ENCODE peak calls at places on chromosomes 3 and 15, in four cellular contexts. X is heart right ventricle, J is BE2C, G is uterus. V is an unnamed sample.
A peak's percentile ranks its signal among the peaks of the same experiment; 100 is the strongest.

GRCh38 chr15:75672111-75672602 is 24.4 kb downstream of the SNX33 start:
- DNase-seq in J (no peak), X (no peak), G (no peak), V (no peak)

GRCh38 chr15:56675930-56676329 is 57.4 kb downstream of the ZNF280D start:
- DNase-seq in X (no peak), J (no peak), G (no peak), V (no peak)

GRCh38 chr15:55799287-55800212 is 56.6 kb upstream of the PRTG start:
- DNase-seq in G (no peak), J (peak; percentile 84), X (peak; percentile 17), V (peak; percentile 69)

GRCh38 chr15:52068004-52068403 is 44.6 kb downstream of the BCL2L10 start:
- DNase-seq in J (no peak), G (no peak), X (no peak), V (no peak)

GRCh38 chr3:44729384-44729910 is at the start of gene ZNF501:
- DNase-seq in G (peak; percentile 92), X (peak; percentile 96), J (peak; percentile 90), V (peak; percentile 85)

GRCh38 chr3:129758921-129759320 is 134.6 kb downstream of the TMCC1 start:
- DNase-seq in X (no peak), J (no peak), G (no peak), V (no peak)

GRCh38 chr3:126548556-126549466 is 9.9 kb downstream of the C3orf22 start:
- DNase-seq in J (peak; percentile 2), X (no peak), G (peak; percentile 5), V (no peak)

GRCh38 chr15:70923311-70924080 is 30.9 kb downstream of the LRRC49 start:
- DNase-seq in G (no peak), X (no peak), J (no peak), V (no peak)

GRCh38 chr3:100440895-100441294 is 39.6 kb downstream of the LNP1 start:
- DNase-seq in J (peak; percentile 9), X (no peak), G (no peak), V (no peak)

GRCh38 chr3:192794216-192794615 is 66.9 kb upstream of the FGF12 start:
- DNase-seq in J (no peak), G (no peak), X (no peak), V (no peak)

GRCh38 chr15:42085721-42086120 is 8.6 kb downstream of the PLA2G4D start:
- DNase-seq in G (no peak), X (no peak), J (no peak), V (no peak)

GRCh38 chr3:13332158-13332557 is 88.0 kb downstream of the NUP210 start:
- DNase-seq in G (no peak), X (no peak), J (no peak), V (no peak)

GRCh38 chr3:106068795-106069194 is 200.0 kb upstream of the CBLB start:
- DNase-seq in X (no peak), G (no peak), J (no peak), V (no peak)

GRCh38 chr15:62758126-62758951 is 284.2 kb upstream of the TPM1 start:
- DNase-seq in X (peak; percentile 34), G (no peak), J (no peak), V (peak; percentile 35)

GRCh38 chr3:138187296-138188012 is at the start of gene ARMC8:
- DNase-seq in G (peak; percentile 49), X (no peak), J (peak; percentile 60), V (peak; percentile 61)

GRCh38 chr15:83565553-83566159 is 88.3 kb upstream of the ADAMTSL3 start:
- DNase-seq in J (no peak), X (no peak), G (no peak), V (peak; percentile 43)

GRCh38 chr15:54681578-54681977 is 515.2 kb downstream of the RSL24D1 start:
- DNase-seq in J (no peak), G (no peak), X (no peak), V (no peak)

GRCh38 chr15:100207053-100207452 is 134.7 kb downstream of the ADAMTS17 start:
- DNase-seq in G (no peak), J (no peak), X (no peak), V (no peak)

GRCh38 chr3:32460031-32460749 is 42.5 kb downstream of the CMTM6 start:
- DNase-seq in G (no peak), X (no peak), J (no peak), V (no peak)

GRCh38 chr3:65233561-65233960 is 545.8 kb upstream of the ADAMTS9 start:
- DNase-seq in G (no peak), J (no peak), X (no peak), V (no peak)

GRCh38 chr3:158483701-158484100 is 87.3 kb upstream of the MLF1 start:
- DNase-seq in J (peak; percentile 51), G (no peak), X (no peak), V (peak; percentile 66)

GRCh38 chr15:56322444-56322843 is 42.8 kb upstream of the TEX9 start:
- DNase-seq in J (no peak), G (no peak), X (no peak), V (no peak)

GRCh38 chr3:173733029-173733652 is 335.6 kb downstream of the NLGN1 start:
- DNase-seq in G (no peak), X (no peak), J (no peak), V (peak; percentile 34)

GRCh38 chr3:101816215-101817149 is 32.8 kb upstream of the NFKBIZ start:
- DNase-seq in G (no peak), J (no peak), X (no peak), V (no peak)

GRCh38 chr3:59774613-59775012 is 724.8 kb upstream of the CFAP20DC start:
- DNase-seq in J (no peak), X (no peak), G (no peak), V (no peak)

GRCh38 chr3:4060608-4061007 is 242.6 kb upstream of the SETMAR start:
- DNase-seq in G (no peak), J (no peak), X (no peak), V (no peak)

GRCh38 chr3:127676921-127677351 is 4.2 kb downstream of the ABTB1 start:
- DNase-seq in J (peak; percentile 4), G (peak; percentile 11), X (no peak), V (no peak)
- H3K4me1 ChIP-seq in J (peaks cover 3% of the 10 kb centered on the region), G (no peaks in the 10 kb centered on the region), X (peaks cover 5% of the 10 kb centered on the region), V (peaks cover 3% of the 10 kb centered on the region)

GRCh38 chr3:30655187-30655812 is 48.9 kb downstream of the TGFBR2 start:
- DNase-seq in J (no peak), X (no peak), G (no peak), V (peak; percentile 97)
- H3K4me1 ChIP-seq in J (no peaks in the 10 kb centered on the region), X (peaks cover 16% of the 10 kb centered on the region), G (peaks cover 7% of the 10 kb centered on the region), V (peaks cover 75% of the 10 kb centered on the region)

GRCh38 chr15:57697588-57697987 is 8.9 kb upstream of the POLR2M start:
- DNase-seq in G (no peak), J (no peak), X (no peak), V (no peak)

GRCh38 chr15:57691082-57691481 is 15.4 kb upstream of the POLR2M start:
- DNase-seq in G (no peak), J (no peak), X (no peak), V (no peak)

GRCh38 chr15:57692709-57693108 is 13.8 kb upstream of the POLR2M start:
- DNase-seq in X (no peak), J (no peak), G (no peak), V (peak; percentile 33)

GRCh38 chr15:57696146-57696545 is 10.4 kb upstream of the POLR2M start:
- DNase-seq in G (no peak), X (no peak), J (peak; percentile 19), V (no peak)

DNA sequence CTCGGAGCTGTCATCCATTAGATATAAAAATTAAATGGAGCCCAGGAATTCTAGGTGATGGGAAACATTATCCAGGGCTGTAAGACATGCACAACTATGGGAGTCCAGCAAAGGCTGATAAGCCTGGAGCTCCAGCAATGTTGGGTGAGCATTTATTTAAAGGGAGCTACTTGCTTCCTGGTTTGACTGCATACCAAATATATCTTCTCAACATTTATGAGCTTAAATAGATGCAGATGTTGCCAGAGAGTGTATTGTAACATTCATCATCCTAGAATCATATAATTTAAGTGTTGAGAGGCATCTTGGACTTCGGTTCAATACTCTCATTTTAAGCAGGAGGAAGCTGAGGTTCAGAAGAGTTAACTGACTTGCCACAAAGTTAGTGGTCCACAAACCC is 12.2 kb upstream of the POLR2M start:
- DNase-seq in X (no peak), G (no peak), J (no peak), V (no peak)
- H3K4me1 ChIP-seq in X (peaks cover 2% of the 10 kb centered on the region), G (peaks cover 6% of the 10 kb centered on the region), J (peaks cover 12% of the 10 kb centered on the region), V (peaks cover 33% of the 10 kb centered on the region)

GRCh38 chr3:196985954-196986885 is 17.6 kb upstream of the PIGZ start:
- DNase-seq in G (no peak), J (no peak), X (no peak), V (no peak)
- H3K4me1 ChIP-seq in G (no peaks in the 10 kb centered on the region), J (no peaks in the 10 kb centered on the region), X (no peaks in the 10 kb centered on the region), V (no peaks in the 10 kb centered on the region)

DNA sequence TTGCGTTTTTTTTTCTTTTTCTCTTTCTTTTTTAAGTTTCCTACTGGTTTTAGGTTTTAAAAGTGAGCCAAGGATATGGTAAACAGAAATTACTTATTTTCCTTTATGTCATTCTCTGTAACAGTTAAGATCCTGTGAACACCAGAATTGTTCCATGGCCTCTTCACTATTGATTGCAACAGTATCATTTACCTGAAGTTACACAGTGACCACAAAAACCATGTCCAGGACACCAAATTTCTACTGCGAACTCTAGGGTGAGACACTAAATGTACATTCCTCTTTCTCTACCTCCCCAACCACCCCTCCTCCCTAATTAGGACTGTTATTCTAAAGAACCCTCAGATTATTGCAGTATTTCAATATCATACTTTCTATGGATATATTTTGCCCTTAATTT is 280.9 kb downstream of the FOXP1 start:
- DNase-seq in J (no peak), G (no peak), X (no peak), V (no peak)
- H3K4me1 ChIP-seq in J (no peaks in the 10 kb centered on the region), G (no peaks in the 10 kb centered on the region), X (no peaks in the 10 kb centered on the region), V (peaks cover 42% of the 10 kb centered on the region)

GRCh38 chr3:10554746-10555145 is 49.4 kb upstream of the ATP2B2 start:
- DNase-seq in X (no peak), G (no peak), J (no peak), V (no peak)
- H3K4me1 ChIP-seq in X (no peaks in the 10 kb centered on the region), G (no peaks in the 10 kb centered on the region), J (no peaks in the 10 kb centered on the region), V (peaks cover 7% of the 10 kb centered on the region)

V was measured in A673.